ENCODE peak calls at places on chromosomes 6 and 20, in ten cellular contexts. A, F, U, R, N, K, P, Y, L and C are unnamed samples.

GRCh38 chr6:101853686-101854085 is 460.2 kb downstream of the GRIK2 start:
- DNase-seq in A (no peak), F (no peak), U (no peak), R (no peak), N (no peak), K (no peak), P (no peak), Y (peak), L (no peak), C (no peak)

GRCh38 chr6:11050735-11051134 is 6.6 kb upstream of the ELOVL2 start:
- DNase-seq in A (no peak), F (no peak), U (no peak), R (no peak), N (no peak), K (peak), P (no peak), Y (no peak), L (no peak), C (no peak)

GRCh38 chr6:109623288-109623687 is 67.7 kb downstream of the AK9 start:
- DNase-seq in A (no peak), F (no peak), U (peak), R (no peak), N (no peak), K (no peak), P (no peak), Y (no peak), L (no peak), C (no peak)

GRCh38 chr6:54288476-54288875 is 19.8 kb upstream of the TINAG start:
- DNase-seq in A (no peak), F (no peak), U (peak), R (no peak), N (no peak), K (no peak), P (no peak), Y (no peak), L (no peak), C (no peak)

GRCh38 chr6:39202166-39202565 is 27.1 kb downstream of the KCNK5 start:
- DNase-seq in A (no peak), F (no peak), U (no peak), R (no peak), N (no peak), K (no peak), P (no peak), Y (no peak), L (no peak), C (no peak)

GRCh38 chr6:84739866-84740208 is 24.6 kb downstream of the TBX18 start:
- DNase-seq in A (no peak), F (no peak), U (peak), R (no peak), N (no peak), K (peak), P (no peak), Y (no peak), L (no peak), C (no peak)

GRCh38 chr20:19114410-19114809 is 98.0 kb upstream of the SLC24A3 start:
- DNase-seq in A (no peak), F (no peak), U (no peak), R (no peak), N (no peak), K (no peak), P (no peak), Y (no peak), L (no peak), C (no peak)

GRCh38 chr6:17630511-17631073 is 30.5 kb downstream of the FAM8A1 start:
- DNase-seq in A (no peak), F (no peak), U (no peak), R (no peak), N (no peak), K (no peak), P (no peak), Y (no peak), L (no peak), C (no peak)

GRCh38 chr6:41824571-41825569 is 37.4 kb downstream of the TOMM6 start:
- DNase-seq in A (peak), F (no peak), U (no peak), R (no peak), N (no peak), K (peak), P (no peak), Y (no peak), L (no peak), C (no peak)

GRCh38 chr6:98529364-98529763 is 305.0 kb upstream of the POU3F2 start:
- DNase-seq in A (no peak), F (no peak), U (no peak), R (no peak), N (no peak), K (no peak), P (no peak), Y (no peak), L (no peak), C (no peak)

GRCh38 chr20:37240337-37241055 is 21.1 kb downstream of the GHRH start:
- DNase-seq in A (no peak), F (no peak), U (no peak), R (no peak), N (no peak), K (no peak), P (no peak), Y (no peak), L (no peak), C (no peak)

GRCh38 chr6:33584700-33585402 is 4.8 kb upstream of the BAK1 start:
- DNase-seq in A (no peak), F (no peak), U (no peak), R (no peak), N (no peak), K (no peak), P (no peak), Y (no peak), L (peak), C (no peak)

GRCh38 chr20:39800111-39800510 is 838.0 kb downstream of the DHX35 start:
- DNase-seq in A (no peak), F (no peak), U (peak), R (no peak), N (no peak), K (peak), P (no peak), Y (peak), L (no peak), C (no peak)

GRCh38 chr6:77019081-77019480 is 444.2 kb downstream of the HTR1B start:
- DNase-seq in A (no peak), F (no peak), U (no peak), R (no peak), N (no peak), K (peak), P (no peak), Y (no peak), L (no peak), C (no peak)

GRCh38 chr6:153108320-153108719 is 22.8 kb downstream of the RGS17 start:
- DNase-seq in A (no peak), F (no peak), U (peak), R (no peak), N (no peak), K (peak), P (no peak), Y (peak), L (no peak), C (no peak)

GRCh38 chr20:33575302-33575701 is 85.4 kb downstream of the CBFA2T2 start:
- DNase-seq in A (no peak), F (no peak), U (no peak), R (no peak), N (no peak), K (no peak), P (no peak), Y (peak), L (no peak), C (no peak)

GRCh38 chr6:166341464-166341863 is 881 bp downstream of the SFT2D1 start:
- DNase-seq in A (no peak), F (no peak), U (no peak), R (no peak), N (peak), K (no peak), P (no peak), Y (peak), L (no peak), C (no peak)

DNA sequence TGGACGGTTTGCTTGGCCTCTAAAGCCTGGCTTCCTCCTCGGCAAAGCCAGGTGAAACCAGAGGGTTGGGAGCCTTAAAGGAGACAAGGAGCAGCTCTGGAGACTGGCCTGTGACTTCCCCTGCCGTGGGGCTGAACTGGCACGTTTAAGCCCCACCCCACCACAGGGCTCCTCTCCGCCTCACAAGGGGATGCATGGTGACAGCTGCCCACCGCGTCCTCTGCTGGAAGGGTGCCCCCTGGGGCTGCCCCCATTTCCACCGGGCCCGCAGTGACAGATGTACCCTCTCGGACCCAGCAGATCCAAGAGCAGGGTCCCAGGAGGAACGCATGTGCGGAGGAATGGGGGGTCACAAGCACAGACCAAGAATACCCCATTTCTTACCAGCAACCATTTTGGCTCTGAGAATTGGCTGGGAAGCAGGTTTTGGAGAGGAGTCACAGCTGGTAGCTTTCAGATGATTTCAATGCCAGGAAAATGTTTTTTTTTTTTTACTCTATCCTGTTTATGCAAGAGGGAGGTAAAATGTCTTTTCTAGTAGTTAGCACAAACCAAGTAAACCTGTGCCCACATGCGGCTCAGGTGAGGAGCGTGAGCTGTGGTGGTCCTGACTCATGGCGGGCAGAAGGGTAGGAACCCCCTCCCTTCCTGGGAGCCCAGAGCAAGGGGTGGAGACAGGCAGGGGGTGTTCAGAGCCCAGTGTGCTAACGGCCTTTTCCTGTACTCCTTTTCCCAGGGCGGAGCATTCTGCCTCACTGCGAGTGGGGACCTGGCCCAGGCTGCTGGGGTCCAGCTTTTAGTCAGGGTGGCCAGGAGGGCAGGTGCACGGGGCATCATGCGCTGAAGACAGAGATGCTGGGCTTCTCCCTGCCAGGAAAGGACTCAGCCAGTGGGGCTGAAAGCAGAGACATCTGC is 33.0 kb downstream of the FRMD1 start:
- DNase-seq in A (no peak), F (no peak), U (no peak), R (no peak), N (no peak), K (no peak), P (peak), Y (peak), L (peak), C (no peak)
- TF ChIP-seq CTCF in A (no peak), F (no peak), U (no peak), R (no peak), N (no peak), K (no peak), P (no peak), Y (no peak), L (no peak), C (no peak)

GRCh38 chr6:167501831-167502385 is 177.0 kb downstream of the TTLL2 start:
- DNase-seq in A (peak), F (no peak), U (no peak), R (no peak), N (no peak), K (no peak), P (no peak), Y (no peak), L (no peak), C (peak)
- TF ChIP-seq CTCF in A (peak), F (peak), U (no peak), R (no peak), N (no peak), K (no peak), P (peak), Y (no peak), L (no peak), C (no peak)

GRCh38 chr20:11917663-11918062 is at the start of gene BTBD3:
- DNase-seq in A (no peak), F (peak), U (peak), R (peak), N (no peak), K (peak), P (peak), Y (peak), L (no peak), C (peak)
- TF ChIP-seq CTCF in A (no peak), F (peak), U (no peak), R (peak), N (no peak), K (peak), P (peak), Y (no peak), L (no peak), C (no peak)

GRCh38 chr6:20126789-20127653 is 85.2 kb downstream of the MBOAT1 start:
- DNase-seq in A (peak), F (peak), U (peak), R (peak), N (peak), K (peak), P (peak), Y (peak), L (peak), C (peak)
- TF ChIP-seq CTCF in A (peak), F (peak), U (peak), R (peak), N (peak), K (peak), P (peak), Y (peak), L (peak), C (peak)

DNA sequence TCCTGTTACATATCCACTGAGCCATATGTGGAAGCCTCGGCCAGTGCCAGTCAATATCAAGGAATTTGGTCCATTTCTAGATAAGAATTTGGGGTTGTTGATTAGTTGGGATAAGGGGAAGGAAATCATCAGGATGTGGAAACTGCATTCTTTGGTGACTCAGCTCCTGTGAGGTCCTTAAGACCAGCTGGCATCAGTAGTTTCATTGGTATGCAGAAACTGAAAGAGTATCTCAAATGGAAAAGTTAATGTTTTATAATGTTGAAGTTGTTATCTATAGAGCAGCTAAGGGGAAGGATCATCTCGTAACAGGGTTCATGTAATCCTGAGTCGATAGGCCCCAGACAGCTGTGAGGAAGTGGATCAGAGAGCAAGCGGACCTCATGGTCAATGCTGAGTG is 87.9 kb upstream of the PRND start:
- DNase-seq in A (no peak), F (no peak), U (peak), R (no peak), N (no peak), K (peak), P (no peak), Y (peak), L (no peak), C (no peak)
- TF ChIP-seq CTCF in A (no peak), F (no peak), U (no peak), R (no peak), N (no peak), K (no peak), P (no peak), Y (no peak), L (no peak), C (no peak)

GRCh38 chr6:22875845-22876244 is 306.5 kb downstream of the HDGFL1 start:
- DNase-seq in A (no peak), F (no peak), U (no peak), R (no peak), N (no peak), K (no peak), P (no peak), Y (no peak), L (no peak), C (no peak)

GRCh38 chr6:22878706-22879105 is 309.3 kb downstream of the HDGFL1 start:
- DNase-seq in A (no peak), F (no peak), U (no peak), R (no peak), N (no peak), K (no peak), P (no peak), Y (no peak), L (no peak), C (no peak)

GRCh38 chr6:22877946-22878705 is 308.8 kb downstream of the HDGFL1 start:
- DNase-seq in A (no peak), F (no peak), U (peak), R (no peak), N (no peak), K (peak), P (no peak), Y (peak), L (no peak), C (no peak)

DNA sequence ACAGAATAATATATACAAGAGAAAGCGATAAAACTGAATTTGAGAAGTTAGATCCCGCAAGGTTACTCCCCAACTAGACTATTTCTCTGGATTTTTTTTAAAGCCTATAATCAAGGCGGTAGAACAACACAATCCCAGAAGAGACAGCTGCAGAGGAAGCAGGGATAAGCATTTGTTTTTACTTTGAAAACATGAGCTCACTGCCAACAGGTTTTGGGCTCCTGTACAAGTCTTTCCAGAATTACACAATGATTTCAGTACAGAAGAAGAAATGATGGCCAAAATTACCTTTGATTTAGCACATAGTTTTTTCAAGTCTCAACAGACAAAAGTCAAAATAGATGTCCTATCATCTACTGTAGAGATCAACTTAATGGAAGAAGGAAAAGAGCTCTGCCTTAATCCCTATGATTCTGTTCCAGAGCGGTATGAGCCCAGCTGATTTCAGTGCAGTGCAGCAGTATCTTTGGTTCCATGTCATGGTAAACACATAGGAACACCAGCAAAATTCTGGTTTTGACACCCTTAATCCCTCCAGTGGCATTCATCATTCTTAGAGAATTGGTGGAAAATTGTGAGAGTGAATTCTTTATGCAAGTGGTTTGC is 304.3 kb downstream of the HDGFL1 start:
- DNase-seq in A (no peak), F (no peak), U (peak), R (no peak), N (no peak), K (peak), P (no peak), Y (peak), L (no peak), C (no peak)
- TF ChIP-seq CTCF in A (no peak), F (no peak), U (no peak), R (no peak), N (no peak), K (no peak), P (no peak), Y (no peak), L (no peak), C (no peak)